ENCODE peak calls at places on chromosome 5, in four cellular contexts. X, H, K and G are unnamed samples.
A peak's percentile ranks its signal among the peaks of the same experiment; 100 is the strongest.

GRCh38 chr5:172775326-172776234 is 4.6 kb upstream of the DUSP1 start:
- DNase-seq in X (no peak), H (no peak), K (peak; percentile 95), G (peak; percentile 74)

GRCh38 chr5:74514888-74515551 is 125.5 kb downstream of the ENC1 start:
- DNase-seq in X (no peak), H (no peak), K (no peak), G (no peak)

GRCh38 chr5:67032921-67033664 is 163.5 kb downstream of the CD180 start:
- DNase-seq in X (no peak), H (no peak), K (peak; percentile 94), G (no peak)

GRCh38 chr5:181190711-181191525 is 14.1 kb downstream of the TRIM7 start:
- DNase-seq in X (peak; percentile 59), H (peak; percentile 60), K (peak; percentile 43), G (peak; percentile 37)

GRCh38 chr5:87754009-87754757 is 341.5 kb upstream of the CCNH start:
- DNase-seq in X (peak; percentile 31), H (peak; percentile 32), K (no peak), G (no peak)

GRCh38 chr5:157874861-157875260 is 15.9 kb upstream of the CLINT1 start:
- DNase-seq in X (no peak), H (no peak), K (no peak), G (no peak)

GRCh38 chr5:61055434-61056006 is 106.7 kb downstream of the SMIM15 start:
- DNase-seq in X (peak; percentile 63), H (peak; percentile 75), K (peak; percentile 80), G (peak; percentile 53)

GRCh38 chr5:55427157-55427556 is 107.6 kb downstream of the PLPP1 start:
- DNase-seq in X (no peak), H (peak; percentile 88), K (peak; percentile 89), G (peak; percentile 13)

GRCh38 chr5:37771731-37772130 is 68.1 kb downstream of the GDNF start:
- DNase-seq in X (no peak), H (no peak), K (peak; percentile 86), G (peak; percentile 94)

GRCh38 chr5:63127054-63127453 is 548.4 kb downstream of the LRRC70 start:
- DNase-seq in X (no peak), H (no peak), K (peak; percentile 38), G (peak; percentile 67)

GRCh38 chr5:104652271-104652861 is 1089.8 kb upstream of the NUDT12 start:
- DNase-seq in X (peak; percentile 40), H (no peak), K (no peak), G (peak; percentile 75)

GRCh38 chr5:163347671-163348070 is 89.7 kb upstream of the CCNG1 start:
- DNase-seq in X (peak; percentile 84), H (peak; percentile 81), K (peak; percentile 76), G (peak; percentile 82)

GRCh38 chr5:149517461-149518122 is 33.6 kb downstream of the CSNK1A1 start:
- DNase-seq in X (no peak), H (no peak), K (peak; percentile 19), G (no peak)

GRCh38 chr5:98927242-98927987 is 1.4 kb downstream of the CHD1 start:
- DNase-seq in X (peak; percentile 45), H (peak; percentile 35), K (peak; percentile 64), G (peak; percentile 71)

GRCh38 chr5:67004730-67005350 is 191.8 kb downstream of the CD180 start:
- DNase-seq in X (peak; percentile 48), H (no peak), K (no peak), G (no peak)

GRCh38 chr5:50963647-50964584 is 297.5 kb downstream of the PARP8 start:
- DNase-seq in X (peak; percentile 34), H (peak; percentile 19), K (no peak), G (no peak)

GRCh38 chr5:103397996-103398581 is 139.5 kb downstream of the MACIR start:
- DNase-seq in X (no peak), H (no peak), K (no peak), G (peak; percentile 77)

GRCh38 chr5:140574165-140574564 is 9.5 kb downstream of the SLC35A4 start:
- DNase-seq in X (no peak), H (no peak), K (no peak), G (no peak)

GRCh38 chr5:167580608-167581007 is 710.8 kb upstream of the WWC1 start:
- DNase-seq in X (no peak), H (no peak), K (no peak), G (no peak)
- H3K4me1 ChIP-seq in X (peaks cover 25% of the 10 kb centered on the region), H (peaks cover 65% of the 10 kb centered on the region), K (no peaks in the 10 kb centered on the region), G (no peaks in the 10 kb centered on the region)

DNA sequence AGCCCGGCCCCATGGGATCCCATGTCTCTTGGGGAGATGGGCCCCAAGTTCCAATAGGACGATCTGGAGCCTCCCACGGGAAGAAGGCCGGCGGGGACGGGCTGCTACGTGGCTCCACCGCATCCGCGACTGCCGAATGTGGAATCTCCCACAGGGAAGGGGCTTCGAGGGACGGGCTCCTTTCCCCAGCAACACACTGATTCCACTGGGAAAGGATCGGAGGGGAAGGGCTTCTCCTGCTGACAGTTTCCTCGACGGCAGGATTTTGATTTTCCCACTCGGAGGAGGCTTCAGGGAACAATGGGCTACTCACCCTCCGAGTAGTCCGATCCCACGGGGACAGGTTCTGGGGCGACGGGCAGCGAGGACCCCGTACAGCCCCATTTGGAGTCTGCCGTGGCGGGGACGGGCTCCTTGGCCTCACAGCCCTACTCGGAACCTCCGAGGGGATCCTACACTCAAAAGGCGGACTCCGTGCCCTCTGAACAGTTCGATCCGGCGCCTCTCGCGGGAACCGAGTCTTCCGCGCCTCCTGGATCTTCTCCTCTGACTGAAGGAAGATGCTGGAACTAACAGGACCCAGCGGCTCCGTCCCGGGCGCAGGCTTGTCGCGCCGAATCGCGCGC is 1.3 kb downstream of the PROB1 start:
- DNase-seq in X (peak; percentile 60), H (peak; percentile 39), K (no peak), G (no peak)
- TF ChIP-seq EZH2 in X (no peak), H (no peak), K (peak; percentile 79), G (no peak)

DNA sequence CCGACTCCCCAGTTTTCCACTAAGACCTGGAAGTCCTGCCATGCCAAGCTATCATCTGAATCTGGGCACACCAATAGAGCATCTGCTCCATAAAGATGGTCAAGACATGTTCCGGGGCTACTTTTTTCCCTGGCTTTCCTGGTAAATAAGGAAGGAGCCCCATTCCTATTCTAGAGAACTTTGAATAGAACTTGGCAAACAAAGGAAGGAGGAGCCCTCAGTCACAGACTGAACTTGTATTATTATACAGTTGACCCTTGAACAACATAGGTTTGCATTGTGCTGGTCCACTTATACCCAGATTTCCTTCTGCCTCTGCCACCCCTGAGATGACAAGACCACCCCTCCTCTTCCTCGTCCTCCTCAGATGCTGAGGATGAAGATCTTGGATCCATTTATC is 182.9 kb downstream of the CCDC192 start:
- DNase-seq in X (no peak), H (no peak), K (no peak), G (no peak)
- H3K4me1 ChIP-seq in X (no peaks in the 10 kb centered on the region), H (no peaks in the 10 kb centered on the region), K (no peaks in the 10 kb centered on the region), G (peaks cover 7% of the 10 kb centered on the region)

GRCh38 chr5:92144824-92145223 is 761.7 kb upstream of the ARRDC3 start:
- DNase-seq in X (no peak), H (no peak), K (no peak), G (no peak)

GRCh38 chr5:92147792-92148191 is 764.7 kb upstream of the ARRDC3 start:
- DNase-seq in X (no peak), H (no peak), K (no peak), G (no peak)

GRCh38 chr5:92147263-92147662 is 764.1 kb upstream of the ARRDC3 start:
- DNase-seq in X (no peak), H (no peak), K (no peak), G (no peak)

GRCh38 chr5:92145852-92146251 is 762.7 kb upstream of the ARRDC3 start:
- DNase-seq in X (no peak), H (no peak), K (no peak), G (no peak)
- TF ChIP-seq EZH2 in X (no peak), H (no peak), K (no peak), G (no peak)

GRCh38 chr5:169740435-169740834 is 103.4 kb downstream of the DOCK2 start:
- DNase-seq in X (peak; percentile 35), H (no peak), K (no peak), G (no peak)
- H3K4me1 ChIP-seq in X (no peaks in the 10 kb centered on the region), H (no peaks in the 10 kb centered on the region), K (peaks cover 3% of the 10 kb centered on the region), G (peaks cover 31% of the 10 kb centered on the region)

GRCh38 chr5:7397005-7397546 is 1.1 kb downstream of the ADCY2 start:
- DNase-seq in X (no peak), H (peak; percentile 35), K (no peak), G (no peak)
- TF ChIP-seq EZH2 in X (no peak), H (no peak), K (no peak), G (no peak)